ENCODE peak calls at places on chromosomes 3 and 15, in ten cellular contexts. One of them, this sample, is unnamed.

GRCh38 chr3:177995006-177995732 is 541.1 kb upstream of the KCNMB2 start:
- DNase-seq in HTR-8/SVneo: no peak
- DNase-seq in activated effector memory CD4-positive, alpha-beta T cell treated with anti-CD3 and anti-CD28 coated beads, Interleukin-2, amount 50 U/mL, for 16 hours: no peak
- DNase-seq in sigmoid colon: no peak
- DNase-seq in A673: no peak
- DNase-seq in globus pallidus: no peak
- DNase-seq in H54: no peak
- DNase-seq in posterior cingulate gyrus: no peak
- DNase-seq in germinal center: no peak
- DNase-seq in fibroblast of villous mesenchyme: no peak
- DNase-seq in this sample: peak

GRCh38 chr3:58471025-58471887 is 20.6 kb upstream of the KCTD6 start:
- DNase-seq in HTR-8/SVneo: peak
- DNase-seq in activated effector memory CD4-positive, alpha-beta T cell treated with anti-CD3 and anti-CD28 coated beads, Interleukin-2, amount 50 U/mL, for 16 hours: peak
- DNase-seq in sigmoid colon: no peak
- DNase-seq in A673: peak
- DNase-seq in globus pallidus: no peak
- DNase-seq in H54: peak
- DNase-seq in posterior cingulate gyrus: no peak
- DNase-seq in germinal center: no peak
- DNase-seq in fibroblast of villous mesenchyme: peak
- DNase-seq in this sample: peak

GRCh38 chr3:64756587-64756986 is 68.8 kb upstream of the ADAMTS9 start:
- DNase-seq in HTR-8/SVneo: no peak
- DNase-seq in activated effector memory CD4-positive, alpha-beta T cell treated with anti-CD3 and anti-CD28 coated beads, Interleukin-2, amount 50 U/mL, for 16 hours: no peak
- DNase-seq in sigmoid colon: no peak
- DNase-seq in A673: no peak
- DNase-seq in globus pallidus: no peak
- DNase-seq in H54: no peak
- DNase-seq in posterior cingulate gyrus: no peak
- DNase-seq in germinal center: no peak
- DNase-seq in fibroblast of villous mesenchyme: no peak
- DNase-seq in this sample: no peak

GRCh38 chr3:152281032-152281713 is 12.4 kb downstream of the MBNL1 start:
- DNase-seq in HTR-8/SVneo: no peak
- DNase-seq in activated effector memory CD4-positive, alpha-beta T cell treated with anti-CD3 and anti-CD28 coated beads, Interleukin-2, amount 50 U/mL, for 16 hours: no peak
- DNase-seq in sigmoid colon: no peak
- DNase-seq in A673: no peak
- DNase-seq in globus pallidus: no peak
- DNase-seq in H54: no peak
- DNase-seq in posterior cingulate gyrus: no peak
- DNase-seq in germinal center: no peak
- DNase-seq in fibroblast of villous mesenchyme: peak
- DNase-seq in this sample: peak

GRCh38 chr15:78195735-78196201 is 38.6 kb downstream of the ACSBG1 start:
- DNase-seq in HTR-8/SVneo: peak
- DNase-seq in activated effector memory CD4-positive, alpha-beta T cell treated with anti-CD3 and anti-CD28 coated beads, Interleukin-2, amount 50 U/mL, for 16 hours: peak
- DNase-seq in sigmoid colon: no peak
- DNase-seq in A673: peak
- DNase-seq in globus pallidus: no peak
- DNase-seq in H54: no peak
- DNase-seq in posterior cingulate gyrus: no peak
- DNase-seq in germinal center: peak
- DNase-seq in fibroblast of villous mesenchyme: peak
- DNase-seq in this sample: peak

GRCh38 chr3:158845748-158846350 is 44.0 kb downstream of the MFSD1 start:
- DNase-seq in HTR-8/SVneo: peak
- DNase-seq in activated effector memory CD4-positive, alpha-beta T cell treated with anti-CD3 and anti-CD28 coated beads, Interleukin-2, amount 50 U/mL, for 16 hours: no peak
- DNase-seq in sigmoid colon: no peak
- DNase-seq in A673: peak
- DNase-seq in globus pallidus: peak
- DNase-seq in H54: peak
- DNase-seq in posterior cingulate gyrus: no peak
- DNase-seq in germinal center: peak
- DNase-seq in fibroblast of villous mesenchyme: peak
- DNase-seq in this sample: peak

GRCh38 chr3:42803800-42804112 is 534 bp downstream of the HIGD1A start:
- DNase-seq in HTR-8/SVneo: no peak
- DNase-seq in activated effector memory CD4-positive, alpha-beta T cell treated with anti-CD3 and anti-CD28 coated beads, Interleukin-2, amount 50 U/mL, for 16 hours: no peak
- DNase-seq in sigmoid colon: no peak
- DNase-seq in A673: peak
- DNase-seq in globus pallidus: peak
- DNase-seq in H54: peak
- DNase-seq in posterior cingulate gyrus: peak
- DNase-seq in germinal center: peak
- DNase-seq in fibroblast of villous mesenchyme: no peak
- DNase-seq in this sample: no peak

GRCh38 chr3:65713016-65713415 is 325.7 kb downstream of the MAGI1 start:
- DNase-seq in HTR-8/SVneo: no peak
- DNase-seq in activated effector memory CD4-positive, alpha-beta T cell treated with anti-CD3 and anti-CD28 coated beads, Interleukin-2, amount 50 U/mL, for 16 hours: no peak
- DNase-seq in sigmoid colon: peak
- DNase-seq in A673: peak
- DNase-seq in globus pallidus: peak
- DNase-seq in H54: no peak
- DNase-seq in posterior cingulate gyrus: peak
- DNase-seq in germinal center: no peak
- DNase-seq in fibroblast of villous mesenchyme: peak
- DNase-seq in this sample: peak

GRCh38 chr3:52892290-52892624 is 5.1 kb downstream of the STIMATE start:
- DNase-seq in HTR-8/SVneo: no peak
- DNase-seq in activated effector memory CD4-positive, alpha-beta T cell treated with anti-CD3 and anti-CD28 coated beads, Interleukin-2, amount 50 U/mL, for 16 hours: no peak
- DNase-seq in sigmoid colon: no peak
- DNase-seq in A673: no peak
- DNase-seq in globus pallidus: no peak
- DNase-seq in H54: no peak
- DNase-seq in posterior cingulate gyrus: no peak
- DNase-seq in germinal center: no peak
- DNase-seq in fibroblast of villous mesenchyme: no peak
- DNase-seq in this sample: no peak

GRCh38 chr15:87682527-87682926 is 574.0 kb downstream of the NTRK3 start:
- DNase-seq in HTR-8/SVneo: no peak
- DNase-seq in activated effector memory CD4-positive, alpha-beta T cell treated with anti-CD3 and anti-CD28 coated beads, Interleukin-2, amount 50 U/mL, for 16 hours: no peak
- DNase-seq in sigmoid colon: no peak
- DNase-seq in A673: no peak
- DNase-seq in globus pallidus: no peak
- DNase-seq in H54: no peak
- DNase-seq in posterior cingulate gyrus: no peak
- DNase-seq in germinal center: no peak
- DNase-seq in fibroblast of villous mesenchyme: no peak
- DNase-seq in this sample: no peak

GRCh38 chr3:194139977-194140351 is 4.0 kb downstream of the HES1 start:
- DNase-seq in HTR-8/SVneo: no peak
- DNase-seq in activated effector memory CD4-positive, alpha-beta T cell treated with anti-CD3 and anti-CD28 coated beads, Interleukin-2, amount 50 U/mL, for 16 hours: no peak
- DNase-seq in sigmoid colon: no peak
- DNase-seq in A673: peak
- DNase-seq in globus pallidus: no peak
- DNase-seq in H54: no peak
- DNase-seq in posterior cingulate gyrus: no peak
- DNase-seq in germinal center: no peak
- DNase-seq in fibroblast of villous mesenchyme: peak
- DNase-seq in this sample: peak

GRCh38 chr3:72582211-72582878 is 265.9 kb downstream of the SHQ1 start:
- DNase-seq in HTR-8/SVneo: no peak
- DNase-seq in activated effector memory CD4-positive, alpha-beta T cell treated with anti-CD3 and anti-CD28 coated beads, Interleukin-2, amount 50 U/mL, for 16 hours: no peak
- DNase-seq in sigmoid colon: no peak
- DNase-seq in A673: no peak
- DNase-seq in globus pallidus: no peak
- DNase-seq in H54: no peak
- DNase-seq in posterior cingulate gyrus: no peak
- DNase-seq in germinal center: peak
- DNase-seq in fibroblast of villous mesenchyme: no peak
- DNase-seq in this sample: no peak

GRCh38 chr3:150798122-150798618 is 35.2 kb upstream of the SIAH2 start:
- DNase-seq in HTR-8/SVneo: no peak
- DNase-seq in activated effector memory CD4-positive, alpha-beta T cell treated with anti-CD3 and anti-CD28 coated beads, Interleukin-2, amount 50 U/mL, for 16 hours: no peak
- DNase-seq in sigmoid colon: no peak
- DNase-seq in A673: no peak
- DNase-seq in globus pallidus: no peak
- DNase-seq in H54: no peak
- DNase-seq in posterior cingulate gyrus: no peak
- DNase-seq in germinal center: no peak
- DNase-seq in fibroblast of villous mesenchyme: peak
- DNase-seq in this sample: peak

GRCh38 chr15:40938530-40938870 is 9.4 kb downstream of the DLL4 start:
- DNase-seq in HTR-8/SVneo: no peak
- DNase-seq in activated effector memory CD4-positive, alpha-beta T cell treated with anti-CD3 and anti-CD28 coated beads, Interleukin-2, amount 50 U/mL, for 16 hours: no peak
- DNase-seq in sigmoid colon: no peak
- DNase-seq in A673: no peak
- DNase-seq in globus pallidus: no peak
- DNase-seq in H54: no peak
- DNase-seq in posterior cingulate gyrus: no peak
- DNase-seq in germinal center: no peak
- DNase-seq in fibroblast of villous mesenchyme: no peak
- DNase-seq in this sample: no peak